ENCODE peak calls at places on chromosomes 2 and 18, in five cellular contexts. E, F, W, B and U are unnamed samples.

GRCh38 chr2:208315081-208315788 is 49.2 kb downstream of the PIKFYVE start:
- DNase-seq in F (peak), B (peak), E (peak), W (no peak), U (no peak)

GRCh38 chr2:127371037-127371436 is 16.7 kb downstream of the MAP3K2 start:
- DNase-seq in B (peak), F (no peak), E (no peak), W (no peak), U (no peak)

GRCh38 chr2:161243873-161244272 is 64.4 kb upstream of the PSMD14 start:
- DNase-seq in W (peak), F (no peak), B (no peak), E (no peak), U (peak)

GRCh38 chr2:79432731-79433146 is 80.1 kb upstream of the CTNNA2 start:
- DNase-seq in W (no peak), B (no peak), E (no peak), F (no peak), U (no peak)

GRCh38 chr2:223062304-223062845 is 10.4 kb downstream of the KCNE4 start:
- DNase-seq in E (no peak), W (no peak), B (no peak), F (peak), U (no peak)

GRCh38 chr2:174957049-174957448 is 48.1 kb downstream of the CHN1 start:
- DNase-seq in B (no peak), W (no peak), E (no peak), F (no peak), U (no peak)

GRCh38 chr2:174106736-174107135 is 141.6 kb upstream of the SP3 start:
- DNase-seq in E (no peak), F (no peak), B (no peak), W (peak), U (no peak)

GRCh38 chr18:57806891-57807280 is 3.8 kb upstream of the ATP8B1 start:
- DNase-seq in E (peak), W (no peak), B (peak), F (peak), U (no peak)

GRCh38 chr18:2471523-2471922 is 99.8 kb downstream of the METTL4 start:
- DNase-seq in F (no peak), B (peak), W (no peak), E (no peak), U (peak)

GRCh38 chr2:154029504-154029903 is 157.8 kb downstream of the GALNT13 start:
- DNase-seq in E (no peak), B (no peak), F (no peak), W (no peak), U (no peak)

GRCh38 chr18:47283476-47283875 is 32.0 kb upstream of the SKOR2 start:
- DNase-seq in F (peak), B (peak), E (no peak), W (peak), U (peak)

GRCh38 chr18:46324556-46324955 is 220.4 kb downstream of the HAUS1 start:
- DNase-seq in B (peak), E (peak), F (peak), W (peak), U (peak)

GRCh38 chr18:46281185-46282176 is 177.3 kb downstream of the HAUS1 start:
- DNase-seq in E (peak), F (peak), W (peak), B (peak), U (peak)

GRCh38 chr2:239380831-239381708 is 19.8 kb downstream of the HDAC4 start:
- DNase-seq in E (no peak), F (no peak), W (no peak), B (no peak), U (peak)

GRCh38 chr2:23599691-23600090 is 214.7 kb downstream of the KLHL29 start:
- DNase-seq in E (no peak), W (no peak), F (no peak), B (no peak), U (no peak)

GRCh38 chr2:104867351-104868080 is 13.6 kb downstream of the POU3F3 start:
- DNase-seq in E (no peak), F (no peak), B (no peak), W (peak), U (no peak)

GRCh38 chr18:55997156-55997561 is 409.2 kb upstream of the TCF4 start:
- DNase-seq in W (peak), F (no peak), B (no peak), E (peak), U (no peak)

GRCh38 chr2:218386505-218387368 is 4.7 kb downstream of the SLC11A1 start:
- DNase-seq in F (no peak), W (no peak), B (no peak), E (no peak), U (no peak)

GRCh38 chr18:10936211-10937053 is 212.9 kb downstream of the PIEZO2 start:
- DNase-seq in B (no peak), W (peak), F (peak), E (no peak), U (no peak)

GRCh38 chr2:207515671-207516070 is 14.1 kb upstream of the CREB1 start:
- DNase-seq in E (peak), W (no peak), B (no peak), F (no peak), U (no peak)

GRCh38 chr2:112138143-112139032 is at the start of gene FBLN7:
- DNase-seq in F (no peak), B (no peak), W (peak), E (no peak), U (no peak)

GRCh38 chr2:30294147-30294546 is 62.8 kb downstream of the LBH start:
- DNase-seq in F (no peak), E (no peak), W (no peak), B (no peak), U (no peak)

GRCh38 chr2:239727776-239728600 is 297.2 kb downstream of the NDUFA10 start:
- DNase-seq in F (no peak), W (no peak), E (no peak), B (no peak), U (no peak)

GRCh38 chr2:174786066-174786725 is 21.9 kb upstream of the CHRNA1 start:
- DNase-seq in W (no peak), E (peak), F (peak), B (no peak), U (no peak)

GRCh38 chr2:118881490-118882129 is 34.2 kb upstream of the EN1 start:
- DNase-seq in E (peak), B (peak), W (peak), F (peak), U (peak)

GRCh38 chr2:239395524-239395923 is 5.3 kb downstream of the HDAC4 start:
- DNase-seq in F (no peak), E (no peak), W (no peak), B (no peak), U (no peak)

GRCh38 chr2:96916156-96917007 is 46.5 kb upstream of the SEMA4C start:
- DNase-seq in E (no peak), B (no peak), W (no peak), F (no peak), U (no peak)

GRCh38 chr2:180625006-180625844 is 355.2 kb upstream of the UBE2E3 start:
- DNase-seq in F (peak), E (peak), W (no peak), B (no peak), U (no peak)

GRCh38 chr2:120988741-120989555 is 253.3 kb downstream of the GLI2 start:
- DNase-seq in F (no peak), B (no peak), W (no peak), E (no peak), U (no peak)

GRCh38 chr2:11405599-11406491 is 60.1 kb downstream of the E2F6 start:
- DNase-seq in E (no peak), F (peak), W (no peak), B (no peak), U (no peak)

GRCh38 chr2:37192551-37192950 is 3.7 kb upstream of the CEBPZOS start:
- DNase-seq in F (no peak), B (no peak), E (no peak), W (no peak), U (no peak)

GRCh38 chr2:109649736-109650695 is 35.9 kb downstream of the SOWAHC start:
- DNase-seq in B (no peak), W (peak), F (no peak), E (no peak), U (no peak)

GRCh38 chr2:33583194-33583938 is 15.7 kb downstream of the FAM98A start:
- DNase-seq in W (peak), F (peak), B (peak), E (peak), U (peak)

GRCh38 chr2:122186761-122187222 is 431.3 kb downstream of the TSN start:
- DNase-seq in W (no peak), E (no peak), F (no peak), B (no peak), U (no peak)

GRCh38 chr2:190887089-190887488 is 6.5 kb downstream of the GLS start:
- DNase-seq in W (no peak), F (peak), E (peak), B (peak), U (peak)

GRCh38 chr2:111667542-111668273 is 216.3 kb downstream of the ANAPC1 start:
- DNase-seq in B (peak), W (peak), E (peak), F (peak), U (no peak)

GRCh38 chr2:26532301-26533250 is 54.7 kb upstream of the OTOF start:
- DNase-seq in B (no peak), W (no peak), F (no peak), E (no peak), U (no peak)

DNA sequence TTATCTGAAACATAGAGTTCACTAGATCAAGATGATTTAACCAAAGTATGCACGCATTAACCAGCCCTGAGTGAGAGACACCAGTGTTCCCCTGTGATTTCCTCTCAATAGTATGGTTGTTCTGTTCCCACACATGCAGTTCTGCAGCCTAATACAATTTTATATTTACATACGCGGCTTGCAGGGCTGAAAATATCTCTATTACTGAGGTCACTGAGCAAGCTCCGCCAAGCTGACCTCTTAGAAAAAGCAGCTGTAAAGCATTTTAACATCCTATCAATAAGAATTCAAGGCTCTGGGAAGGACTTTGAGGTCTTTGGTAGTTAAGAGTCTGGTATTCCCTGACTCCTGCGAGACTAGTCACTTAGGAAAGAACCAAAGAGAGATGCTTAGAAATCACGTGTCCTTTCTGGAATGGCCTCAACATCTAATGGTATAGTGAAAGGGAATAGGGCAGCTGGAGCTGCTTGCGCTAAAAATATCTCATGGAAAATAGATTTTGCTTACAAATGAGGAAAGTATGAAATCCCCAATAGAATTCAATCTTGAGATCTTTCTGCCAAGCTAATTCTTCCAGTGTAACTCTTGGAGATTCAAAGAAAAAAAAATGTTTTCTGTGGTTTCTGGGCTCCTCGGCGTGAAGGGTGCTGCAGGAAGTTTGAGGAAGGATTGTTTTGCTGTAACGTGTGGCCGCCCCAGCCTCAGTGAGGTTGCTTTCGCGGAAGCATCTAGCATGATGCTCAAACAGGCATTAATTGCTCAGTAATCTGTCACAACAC is 59.2 kb downstream of the DOCK10 start:
- DNase-seq in W (no peak), B (no peak), E (no peak), F (peak), U (no peak)
- H3K4me2 ChIP-seq in W (no peak), B (no peak), E (peak), F (peak), U (no peak)

DNA sequence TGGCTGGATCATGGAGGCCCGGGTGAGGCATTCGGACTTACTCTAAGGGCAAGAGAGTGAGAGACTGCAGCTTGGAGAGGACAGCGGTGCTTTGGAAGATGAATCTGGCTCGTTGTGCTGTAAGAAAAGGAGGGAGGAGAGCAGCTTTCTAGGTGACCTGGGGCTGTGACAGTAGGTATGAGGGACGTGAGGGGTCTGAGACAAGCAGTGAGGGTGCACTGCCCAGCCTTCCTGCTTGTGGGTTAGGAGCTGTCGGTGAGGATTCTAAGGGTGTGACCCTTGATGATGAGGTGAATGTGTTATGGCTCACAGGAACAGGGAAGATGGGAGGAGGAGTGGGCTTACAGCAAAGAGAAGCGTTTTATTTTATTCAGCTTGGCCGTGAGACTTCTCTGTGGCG is 27.1 kb upstream of the RHOB start:
- DNase-seq in B (no peak), E (no peak), F (no peak), W (no peak), U (no peak)
- H3K4me2 ChIP-seq in B (no peak), E (no peak), F (no peak), W (no peak), U (no peak)

DNA sequence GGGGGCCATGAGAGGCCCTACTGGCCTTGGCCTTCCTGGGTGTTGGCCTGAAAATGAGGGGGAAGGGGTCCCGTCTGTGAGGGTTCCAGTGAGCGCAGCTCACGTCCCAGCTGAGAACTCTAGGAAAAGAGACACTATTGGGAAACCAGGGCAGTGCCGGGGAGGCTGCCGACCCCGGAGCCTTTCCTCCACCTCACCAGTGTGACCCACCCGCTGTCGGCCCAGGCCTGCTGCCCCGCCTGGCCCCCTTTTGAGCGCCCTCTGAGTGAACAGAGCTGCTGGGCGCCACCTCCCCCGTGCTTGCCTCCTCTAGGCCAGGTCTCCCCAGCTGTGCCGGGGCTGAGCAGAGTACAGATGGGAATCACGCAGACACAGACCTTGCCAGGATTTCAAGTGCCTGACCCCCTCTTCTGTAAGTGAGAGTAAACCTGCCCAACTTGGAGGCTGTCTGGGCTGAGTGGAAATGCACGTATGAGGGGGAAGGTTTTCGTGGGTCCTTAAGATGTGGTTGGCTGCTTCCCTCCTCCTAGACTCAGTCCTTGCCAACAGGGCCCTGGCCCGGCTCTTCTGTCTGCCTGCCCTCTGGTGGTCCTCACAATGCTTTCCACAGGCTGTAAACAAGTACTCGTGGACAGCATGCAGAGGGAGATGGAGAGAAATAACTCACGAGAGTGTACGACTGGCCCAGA is 17.3 kb upstream of the ARHGEF4 start:
- DNase-seq in B (no peak), E (no peak), W (peak), F (no peak), U (no peak)
- H3K4me2 ChIP-seq in B (no peak), E (no peak), W (no peak), F (no peak), U (no peak)

GRCh38 chr18:80035997-80036396 is 1.8 kb downstream of the RBFA start:
- DNase-seq in E (no peak), W (no peak), B (no peak), F (no peak), U (no peak)
- H3K4me2 ChIP-seq in E (peak), W (no peak), B (peak), F (no peak), U (peak)

GRCh38 chr18:12423820-12424219 is 16.1 kb downstream of the PRELID3A start:
- DNase-seq in W (no peak), E (no peak), F (no peak), B (no peak), U (no peak)

GRCh38 chr18:12423393-12423792 is 15.7 kb downstream of the PRELID3A start:
- DNase-seq in W (no peak), B (no peak), F (no peak), E (no peak), U (no peak)

GRCh38 chr18:12422936-12423335 is 15.2 kb downstream of the PRELID3A start:
- DNase-seq in B (peak), F (no peak), W (peak), E (no peak), U (peak)

GRCh38 chr18:12421732-12422131 is 14.0 kb downstream of the PRELID3A start:
- DNase-seq in B (no peak), F (no peak), E (no peak), W (peak), U (no peak)

DNA sequence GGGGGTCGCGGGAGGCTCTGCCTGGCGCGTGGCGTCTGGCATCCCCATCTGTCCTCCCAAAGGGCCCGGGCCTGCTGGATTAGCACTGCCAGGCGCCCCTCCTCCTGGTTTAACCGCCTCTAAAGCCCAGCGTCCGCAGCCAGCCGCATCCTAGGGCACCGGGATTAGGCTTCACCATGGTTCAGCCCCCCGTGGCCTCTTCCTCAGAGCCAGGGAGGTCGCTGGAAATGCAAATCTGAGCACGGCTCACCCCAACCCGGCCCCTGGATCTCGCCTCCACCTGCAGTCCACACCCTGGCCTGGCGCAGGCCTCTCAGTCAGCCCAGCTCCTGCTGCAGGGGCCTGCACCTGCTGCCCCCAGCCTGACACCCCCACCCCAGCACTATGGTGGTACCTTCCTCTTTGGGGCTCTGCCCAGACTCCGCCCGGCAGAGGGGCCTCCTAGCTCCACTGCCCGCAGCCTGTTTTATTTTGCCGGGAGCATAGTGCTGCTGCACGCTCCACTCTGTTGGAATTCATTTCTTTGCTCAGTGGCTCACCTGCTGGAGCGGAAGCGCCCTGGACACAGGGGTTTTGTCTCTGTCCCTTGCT is 13.2 kb downstream of the PRELID3A start:
- DNase-seq in F (no peak), E (no peak), W (peak), B (no peak), U (peak)
- H3K4me2 ChIP-seq in F (no peak), E (no peak), W (no peak), B (no peak), U (peak)

DNA sequence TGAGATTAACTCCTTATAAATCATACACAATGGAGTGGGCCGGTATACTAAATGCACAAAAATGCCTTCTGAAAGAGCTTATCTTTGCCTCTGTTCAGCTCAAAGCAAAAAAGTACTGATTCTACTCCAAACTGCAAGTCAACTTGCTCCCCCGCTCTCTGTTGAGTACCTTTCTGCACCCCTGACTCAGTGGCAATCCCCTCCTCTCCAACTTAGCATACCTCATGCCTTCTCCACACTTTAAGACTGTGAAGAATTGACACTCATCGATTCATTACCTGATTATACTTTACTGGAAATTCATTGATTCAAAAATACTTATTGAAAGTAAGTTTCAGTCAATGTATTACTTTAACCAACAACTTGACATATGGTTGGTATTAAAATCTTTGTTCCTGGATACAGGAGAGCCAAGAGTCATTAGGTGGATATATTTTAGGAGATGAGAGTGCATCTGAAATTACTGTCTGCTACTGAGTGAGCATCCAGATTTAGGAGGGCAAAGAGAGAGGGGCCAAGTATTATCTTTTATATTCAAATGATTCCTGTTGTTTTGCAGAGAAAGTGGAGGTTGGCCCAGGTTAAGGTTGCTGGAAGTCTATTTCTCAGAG is 187.7 kb downstream of the ICOS start:
- DNase-seq in W (no peak), E (no peak), F (no peak), B (no peak), U (no peak)
- H3K4me2 ChIP-seq in W (no peak), E (no peak), F (no peak), B (no peak), U (no peak)

GRCh38 chr18:61980355-61980754 is 87.5 kb upstream of the RNF152 start:
- DNase-seq in W (no peak), E (no peak), B (no peak), F (peak), U (no peak)

GRCh38 chr18:61972389-61973264 is 79.8 kb upstream of the RNF152 start:
- DNase-seq in F (no peak), E (no peak), W (peak), B (no peak), U (peak)

GRCh38 chr18:61973273-61974115 is 80.7 kb upstream of the RNF152 start:
- DNase-seq in W (no peak), B (no peak), F (no peak), E (no peak), U (no peak)

GRCh38 chr18:61975526-61976326 is 82.9 kb upstream of the RNF152 start:
- DNase-seq in B (no peak), W (no peak), F (no peak), E (no peak), U (no peak)
- H3K4me2 ChIP-seq in B (no peak), W (no peak), F (no peak), E (no peak), U (no peak)